ENCODE peak calls at places on chromosomes 11 and 22, in seven cellular contexts. H, Y, E, L, S, D and R are unnamed samples.

GRCh38 chr22:40004836-40005235 is 10.1 kb downstream of the FAM83F start:
- DNase-seq in E (no peak), L (no peak), S (no peak), H (no peak), Y (no peak), D (no peak), R (no peak)

GRCh38 chr22:43529954-43530863 is 118.4 kb downstream of the MPPED1 start:
- DNase-seq in E (no peak), S (no peak), H (no peak), Y (no peak), L (no peak), D (no peak), R (no peak)

GRCh38 chr11:119374632-119375394 is 6.7 kb downstream of the USP2 start:
- DNase-seq in S (no peak), D (no peak), E (no peak), Y (no peak), L (no peak), H (no peak), R (no peak)

GRCh38 chr22:25942126-25942988 is 200.4 kb downstream of the MYO18B start:
- DNase-seq in D (no peak), S (no peak), L (no peak), H (no peak), Y (peak; percentile 2), E (no peak), R (no peak)

GRCh38 chr22:38153821-38154562 is 27.6 kb downstream of the PLA2G6 start:
- DNase-seq in S (no peak), H (no peak), Y (no peak), L (no peak), D (no peak), E (no peak), R (no peak)

GRCh38 chr11:66727883-66728759 is 895 bp downstream of the SPTBN2 start:
- DNase-seq in E (no peak), L (no peak), S (no peak), D (no peak), Y (no peak), H (no peak), R (no peak)

GRCh38 chr11:33895752-33896137 is 3.9 kb upstream of the LMO2 start:
- DNase-seq in Y (no peak), S (no peak), H (no peak), D (no peak), E (no peak), L (no peak), R (no peak)

GRCh38 chr22:35648066-35649025 is at the start of gene APOL6:
- DNase-seq in Y (peak; percentile 54), L (peak; percentile 50), E (peak; percentile 38), D (peak; percentile 87), H (peak; percentile 86), S (no peak), R (no peak)

GRCh38 chr11:87173185-87174039 is 135.7 kb downstream of the TMEM135 start:
- DNase-seq in S (no peak), E (no peak), H (peak; percentile 32), L (peak; percentile 94), Y (peak; percentile 33), D (peak; percentile 63), R (no peak)

GRCh38 chr11:27293500-27294417 is 69.3 kb downstream of the CCDC34 start:
- DNase-seq in S (no peak), E (no peak), L (no peak), Y (no peak), D (peak; percentile 81), H (peak; percentile 27), R (no peak)

GRCh38 chr22:22927196-22927887 is 39.7 kb downstream of the IGLL5 start:
- DNase-seq in D (no peak), L (no peak), E (no peak), H (no peak), S (no peak), Y (no peak), R (no peak)

GRCh38 chr22:50098052-50098451 is 8.2 kb downstream of the MOV10L1 start:
- DNase-seq in D (no peak), E (no peak), Y (no peak), H (no peak), S (no peak), L (no peak), R (no peak)

GRCh38 chr11:6888830-6889229 is 3.5 kb downstream of the OR2D2 start:
- DNase-seq in H (no peak), D (no peak), E (no peak), L (no peak), Y (no peak), S (no peak), R (no peak)

GRCh38 chr11:105181521-105181920 is 42.0 kb upstream of the CARD18 start:
- DNase-seq in Y (peak; percentile 45), L (no peak), S (no peak), H (peak; percentile 77), D (peak; percentile 38), E (no peak), R (no peak)

GRCh38 chr11:2089536-2090165 is 49.5 kb downstream of the IGF2 start:
- DNase-seq in Y (no peak), H (peak; percentile 28), D (peak; percentile 28), L (peak; percentile 43), E (no peak), S (no peak), R (peak; percentile 21)

GRCh38 chr11:5992604-5993251 is 5.9 kb upstream of the OR52L1 start:
- DNase-seq in S (no peak), Y (no peak), H (peak; percentile 16), D (peak; percentile 20), E (no peak), L (peak; percentile 38), R (no peak)

GRCh38 chr11:554824-555499 is 5.6 kb downstream of the LMNTD2 start:
- DNase-seq in L (no peak), E (no peak), S (no peak), H (peak; percentile 45), Y (no peak), D (peak; percentile 22), R (peak; percentile 83)

GRCh38 chr11:126768702-126769101 is 231.9 kb downstream of the KIRREL3 start:
- DNase-seq in D (no peak), L (no peak), S (no peak), Y (no peak), E (no peak), H (no peak), R (no peak)

GRCh38 chr11:95283653-95284052 is 52.7 kb upstream of the SESN3 start:
- DNase-seq in D (peak; percentile 81), S (no peak), E (no peak), H (peak; percentile 90), Y (peak; percentile 45), L (no peak), R (no peak)

GRCh38 chr11:71203681-71204080 is 48.7 kb downstream of the SHANK2 start:
- DNase-seq in S (no peak), E (no peak), L (no peak), D (no peak), Y (no peak), H (no peak), R (peak; percentile 22)

GRCh38 chr11:75352417-75353206 is 1.2 kb upstream of the ARRB1 start:
- DNase-seq in S (no peak), E (no peak), L (no peak), Y (no peak), H (no peak), D (no peak), R (peak; percentile 90)

GRCh38 chr11:2400761-2401435 is 348 bp downstream of the TSSC4 start:
- DNase-seq in Y (no peak), E (no peak), D (no peak), L (no peak), H (no peak), S (no peak), R (no peak)

GRCh38 chr11:84675631-84676030 is 951.5 kb downstream of the DLG2 start:
- DNase-seq in Y (no peak), E (no peak), S (no peak), H (no peak), D (no peak), L (no peak), R (no peak)

GRCh38 chr22:23216331-23217170 is 36.2 kb downstream of the BCR start:
- DNase-seq in H (no peak), D (no peak), Y (no peak), L (no peak), S (no peak), E (no peak), R (peak; percentile 48)

GRCh38 chr11:10387209-10388083 is 67.6 kb upstream of the AMPD3 start:
- DNase-seq in D (peak; percentile 95), L (peak; percentile 58), Y (peak; percentile 88), S (no peak), E (peak; percentile 77), H (peak; percentile 98), R (no peak)

GRCh38 chr11:120995184-120995583 is 28.7 kb upstream of the TBCEL start:
- DNase-seq in Y (no peak), S (no peak), D (no peak), E (no peak), L (no peak), H (no peak), R (no peak)

GRCh38 chr11:11973361-11973800 is 35.0 kb downstream of the DKK3 start:
- DNase-seq in Y (no peak), D (peak; percentile 54), S (no peak), E (peak; percentile 66), H (peak; percentile 75), L (peak; percentile 45), R (no peak)

GRCh38 chr22:46007848-46008261 is 30.9 kb upstream of the WNT7B start:
- DNase-seq in E (peak; percentile 74), S (no peak), Y (peak; percentile 88), H (peak; percentile 95), L (peak; percentile 44), D (peak; percentile 96), R (peak; percentile 69)

GRCh38 chr22:42641801-42642413 is 1.5 kb upstream of the ATP5MGL start:
- DNase-seq in S (no peak), L (no peak), Y (no peak), D (no peak), H (no peak), E (no peak), R (no peak)

GRCh38 chr11:64485077-64485476 is 105.9 kb upstream of the SLC22A12 start:
- DNase-seq in L (no peak), H (peak; percentile 6), D (no peak), E (no peak), Y (no peak), S (no peak), R (no peak)

GRCh38 chr22:37051629-37052385 is at the start of gene KCTD17:
- DNase-seq in S (no peak), H (peak; percentile 82), L (peak; percentile 64), E (peak; percentile 30), Y (no peak), D (peak; percentile 54), R (peak; percentile 79)
- H3K4me3 ChIP-seq in S (peak within 1 kb of the TSS; percentile 42), H (peak within 1 kb of the TSS; percentile 84), L (peak within 1 kb of the TSS; percentile 44), E (peak within 1 kb of the TSS; percentile 62), Y (peak within 1 kb of the TSS; percentile 68), D (peak within 1 kb of the TSS; percentile 60), R (peak within 1 kb of the TSS; percentile 65)

GRCh38 chr22:24401824-24402434 is 25.5 kb upstream of the ADORA2A start:
- DNase-seq in E (no peak), H (no peak), Y (no peak), D (no peak), L (no peak), S (no peak), R (no peak)
- H3K4me3 ChIP-seq in E (no peak overlapping the region), H (no peak overlapping the region), Y (no peak overlapping the region), D (no peak overlapping the region), L (no peak overlapping the region), S (no peak overlapping the region), R (no peak overlapping the region)

GRCh38 chr11:72780291-72781062 is 13.4 kb downstream of the STARD10 start:
- DNase-seq in H (no peak), D (no peak), S (no peak), E (no peak), Y (no peak), L (no peak), R (no peak)
- H3K4me3 ChIP-seq in H (peak overlapping the region; percentile 75), D (no peak overlapping the region), S (peak overlapping the region; percentile 81), E (peak overlapping the region; percentile 17), Y (peak overlapping the region; percentile 50), L (no peak overlapping the region), R (peak overlapping the region; percentile 62)

GRCh38 chr11:124864892-124865180 is 396 bp upstream of the ROBO3 start:
- DNase-seq in L (no peak), Y (no peak), S (no peak), D (no peak), E (no peak), H (no peak), R (no peak)
- H3K4me3 ChIP-seq in L (no peak overlapping the region), Y (no peak overlapping the region), S (no peak overlapping the region), D (no peak overlapping the region), E (no peak overlapping the region), H (no peak overlapping the region), R (no peak overlapping the region)